ENCODE peak calls at places on chromosomes 4 and X, in ten cellular contexts. N, T, H, G, S, A, B, Q, D and K are unnamed samples.

GRCh38 chrX:70030242-70030823 is 19.4 kb downstream of the AWAT2 start:
- DNase-seq in N (no peak), T (peak; percentile 33), H (peak; percentile 6), G (no peak), S (peak; percentile 45), A (no peak), B (peak; percentile 59), Q (peak; percentile 4), D (peak; percentile 67), K (peak; percentile 13)

GRCh38 chrX:80648023-80648422 is 161.7 kb downstream of the BRWD3 start:
- DNase-seq in N (no peak), T (no peak), H (no peak), G (no peak), S (no peak), A (no peak), B (no peak), Q (no peak), D (peak; percentile 11), K (no peak)

GRCh38 chr4:173057442-173057841 is 111.2 kb upstream of the GALNT7 start:
- DNase-seq in N (no peak), T (no peak), H (no peak), G (no peak), S (no peak), A (no peak), B (no peak), Q (no peak), D (no peak), K (no peak)

GRCh38 chrX:140712413-140713173 is 3.0 kb downstream of the LINC00632 start:
- DNase-seq in N (peak; percentile 39), T (peak; percentile 13), H (no peak), G (peak; percentile 35), S (no peak), A (peak; percentile 49), B (peak; percentile 62), Q (no peak), D (peak; percentile 29), K (peak; percentile 11)

GRCh38 chr4:8613421-8614364 is 21.1 kb downstream of the CPZ start:
- DNase-seq in N (no peak), T (no peak), H (no peak), G (no peak), S (no peak), A (peak; percentile 33), B (no peak), Q (no peak), D (no peak), K (no peak)

GRCh38 chrX:31233941-31234496 is 162.2 kb upstream of the FTHL17 start:
- DNase-seq in N (no peak), T (no peak), H (no peak), G (no peak), S (no peak), A (no peak), B (no peak), Q (no peak), D (no peak), K (no peak)

GRCh38 chr4:141046255-141046654 is 87.0 kb downstream of the RNF150 start:
- DNase-seq in N (no peak), T (no peak), H (peak; percentile 88), G (no peak), S (no peak), A (no peak), B (no peak), Q (no peak), D (peak; percentile 50), K (no peak)

GRCh38 chrX:150544222-150544787 is 24.1 kb upstream of the MTM1 start:
- DNase-seq in N (no peak), T (no peak), H (no peak), G (no peak), S (no peak), A (no peak), B (no peak), Q (no peak), D (no peak), K (peak; percentile 24)

GRCh38 chrX:123236868-123237267 is 52.8 kb downstream of the GRIA3 start:
- DNase-seq in N (no peak), T (no peak), H (no peak), G (no peak), S (no peak), A (no peak), B (no peak), Q (no peak), D (no peak), K (no peak)

GRCh38 chrX:100863326-100863854 is 10.8 kb downstream of the NOX1 start:
- DNase-seq in N (no peak), T (no peak), H (no peak), G (no peak), S (no peak), A (no peak), B (no peak), Q (no peak), D (no peak), K (no peak)

GRCh38 chr4:40594261-40595178 is 35.1 kb downstream of the RBM47 start:
- DNase-seq in N (no peak), T (no peak), H (peak; percentile 58), G (no peak), S (no peak), A (no peak), B (no peak), Q (no peak), D (peak; percentile 58), K (no peak)